ENCODE peak calls at places on chromosomes 4 and X, in four cellular contexts. L is tibial artery, D is cardiac muscle cell, W is retinal pigment epithelial cell. S is an unnamed sample.
A peak's percentile ranks its signal among the peaks of the same experiment; 100 is the strongest.

GRCh38 chr4:76153356-76153755 is 5.2 kb upstream of the NUP54 start:
- DNase-seq in L (no peak), D (no peak), W (no peak), S (no peak)

GRCh38 chrX:136954930-136955329 is 74.4 kb upstream of the RBMX start:
- DNase-seq in L (no peak), D (peak; percentile 16), W (peak; percentile 6), S (peak; percentile 62)

GRCh38 chr4:148022975-148023374 is 291.1 kb downstream of the ARHGAP10 start:
- DNase-seq in L (no peak), D (no peak), W (no peak), S (peak; percentile 5)

GRCh38 chrX:17590892-17591740 is 146.2 kb upstream of the SCML1 start:
- DNase-seq in L (peak; percentile 77), D (peak; percentile 83), W (no peak), S (peak; percentile 80)

GRCh38 chrX:96182366-96182765 is 502.3 kb upstream of the DIAPH2 start:
- DNase-seq in L (no peak), D (peak; percentile 61), W (peak; percentile 21), S (peak; percentile 60)

GRCh38 chrX:2495595-2495994 is 5.2 kb downstream of the DHRSX start:
- DNase-seq in L (peak; percentile 40), D (no peak), W (no peak), S (no peak)

GRCh38 chrX:103607385-103608304 is at the start of gene TCEAL3:
- DNase-seq in L (peak; percentile 80), D (peak; percentile 63), W (no peak), S (peak; percentile 33)

GRCh38 chr4:183080372-183081115 is 18.5 kb upstream of the WWC2 start:
- DNase-seq in L (no peak), D (no peak), W (no peak), S (no peak)

GRCh38 chr4:121786221-121786620 is 14.9 kb upstream of the EXOSC9 start:
- DNase-seq in L (no peak), D (no peak), W (no peak), S (no peak)

GRCh38 chrX:98956014-98956413 is 1454.1 kb downstream of the PCDH19 start:
- DNase-seq in L (no peak), D (no peak), W (no peak), S (no peak)

GRCh38 chrX:24150051-24150790 is 692 bp downstream of the ZFX start:
- DNase-seq in L (peak; percentile 90), D (peak; percentile 95), W (peak; percentile 73), S (peak; percentile 85)

GRCh38 chr4:60396680-60397079 is 803.4 kb upstream of the ADGRL3 start:
- DNase-seq in L (no peak), D (no peak), W (no peak), S (no peak)

GRCh38 chr4:2290974-2291704 is 29.2 kb upstream of the MXD4 start:
- DNase-seq in L (peak; percentile 50), D (no peak), W (no peak), S (no peak)

GRCh38 chr4:122739174-122739573 is 6.7 kb downstream of the BBS12 start:
- DNase-seq in L (no peak), D (no peak), W (no peak), S (peak; percentile 92)

GRCh38 chr4:100340534-100341364 is 150.5 kb upstream of the DDIT4L start:
- DNase-seq in L (no peak), D (no peak), W (no peak), S (peak; percentile 31)

GRCh38 chrX:46882266-46882665 is 30.0 kb upstream of the JADE3 start:
- DNase-seq in L (no peak), D (peak; percentile 7), W (no peak), S (no peak)

GRCh38 chr4:146381263-146381872 is 140.4 kb downstream of the SLC10A7 start:
- DNase-seq in L (no peak), D (no peak), W (no peak), S (no peak)
- H3K4me3 ChIP-seq in L (no peak overlapping the region), D (no peak overlapping the region), W (no peak overlapping the region), S (no peak overlapping the region)

DNA sequence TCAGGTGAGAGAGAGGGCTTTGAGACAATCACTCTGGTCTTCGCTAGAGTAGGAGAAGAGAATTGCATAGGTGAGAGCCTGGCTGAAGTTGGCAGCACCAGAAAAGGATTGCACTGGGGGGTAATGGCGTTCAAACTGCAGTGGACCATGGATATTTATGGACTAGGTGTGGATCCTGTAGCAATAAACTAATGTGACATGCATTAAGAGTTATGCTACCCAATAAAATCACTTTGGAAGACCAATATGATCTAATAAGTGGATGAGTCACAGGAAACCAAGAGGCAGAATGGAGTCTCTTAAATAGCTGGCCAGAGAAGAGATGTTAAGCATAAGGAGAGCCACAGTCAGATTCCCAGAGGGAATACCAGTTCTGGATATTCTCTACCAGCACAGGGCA is 259.8 kb downstream of the FBXO8 start:
- DNase-seq in L (no peak), D (no peak), W (no peak), S (peak; percentile 27)
- H3K4me3 ChIP-seq in L (no peak overlapping the region), D (no peak overlapping the region), W (no peak overlapping the region), S (no peak overlapping the region)

GRCh38 chrX:66163849-66164401 is at the start of gene HEPH:
- DNase-seq in L (no peak), D (peak; percentile 58), W (no peak), S (peak; percentile 52)
- H3K4me3 ChIP-seq in L (peak within 1 kb of the TSS; percentile 52), D (peak within 1 kb of the TSS; percentile 57), W (peak within 1 kb of the TSS; percentile 32), S (peak within 1 kb of the TSS; percentile 29)

GRCh38 chr4:106588906-106589305 is 220.3 kb upstream of the GIMD1 start:
- DNase-seq in L (no peak), D (no peak), W (no peak), S (no peak)
- H3K4me3 ChIP-seq in L (no peak overlapping the region), D (no peak overlapping the region), W (no peak overlapping the region), S (no peak overlapping the region)

S was measured in cardiac fibroblast.